ENCODE peak calls at places on chromosome 20, in four cellular contexts. P is IMR-90, J is ovary, G is foreskin fibroblast. X is an unnamed sample.

GRCh38 chr20:47125553-47126373 is 230.7 kb downstream of the ZMYND8 start:
- DNase-seq in J (no peak), G (peak), P (no peak), X (peak)

GRCh38 chr20:58511861-58512260 is 3.3 kb downstream of the APCDD1L start:
- DNase-seq in J (no peak), P (no peak), G (peak), X (no peak)

GRCh38 chr20:24160563-24161355 is 172.2 kb upstream of the GGTLC1 start:
- DNase-seq in G (peak), J (peak), P (peak), X (peak)

GRCh38 chr20:44635877-44636276 is 15.6 kb downstream of the ADA start:
- DNase-seq in G (no peak), P (no peak), J (no peak), X (no peak)

GRCh38 chr20:3452690-3453089 is 18.1 kb upstream of the ATRN start:
- DNase-seq in P (no peak), J (no peak), G (no peak), X (no peak)

GRCh38 chr20:45372646-45373352 is 5.3 kb downstream of the TP53TG5 start:
- DNase-seq in J (no peak), P (no peak), G (peak), X (no peak)

GRCh38 chr20:39876974-39877615 is 811.9 kb downstream of the MAFB start:
- DNase-seq in P (no peak), G (no peak), J (no peak), X (no peak)

GRCh38 chr20:47993035-47993755 is 207.9 kb upstream of the SULF2 start:
- DNase-seq in G (no peak), J (no peak), P (no peak), X (no peak)

GRCh38 chr20:54093423-54094267 is 23.3 kb upstream of the BCAS1 start:
- DNase-seq in P (no peak), G (no peak), J (no peak), X (no peak)

GRCh38 chr20:63955281-63955845 is 853 bp downstream of the UCKL1 start:
- DNase-seq in J (no peak), P (no peak), G (peak), X (no peak)

GRCh38 chr20:62778601-62779416 is 17.5 kb upstream of the MRGBP start:
- DNase-seq in J (no peak), P (no peak), G (no peak), X (no peak)

GRCh38 chr20:19783966-19784401 is 25.9 kb downstream of the RIN2 start:
- DNase-seq in G (peak), P (peak), J (no peak), X (peak)

GRCh38 chr20:63791497-63792156 is 39.4 kb downstream of the ZBTB46 start:
- DNase-seq in J (peak), G (no peak), P (no peak), X (peak)

GRCh38 chr20:29873946-29874345 is 1383.5 kb upstream of the DEFB115 start:
- DNase-seq in J (no peak), P (peak), G (peak), X (peak)

GRCh38 chr20:43541214-43541613 is 17.6 kb upstream of the SGK2 start:
- DNase-seq in J (no peak), P (peak), G (peak), X (no peak)

GRCh38 chr20:58188496-58188895 is 40.0 kb downstream of the ANKRD60 start:
- DNase-seq in P (no peak), G (no peak), J (no peak), X (no peak)

GRCh38 chr20:13749811-13750210 is 34.9 kb downstream of the ESF1 start:
- DNase-seq in J (no peak), P (no peak), G (no peak), X (no peak)

GRCh38 chr20:63955846-63956663 is at the start of gene UCKL1:
- DNase-seq in J (peak), G (peak), P (peak), X (peak)

GRCh38 chr20:32534661-32535240 is 50.4 kb downstream of the NOL4L start:
- DNase-seq in G (no peak), J (no peak), P (no peak), X (no peak)

GRCh38 chr20:48875914-48876240 is 45.6 kb upstream of the ARFGEF2 start:
- DNase-seq in P (no peak), G (peak), J (no peak), X (peak)

GRCh38 chr20:63787302-63787701 is 43.8 kb downstream of the ZBTB46 start:
- DNase-seq in G (no peak), P (no peak), J (no peak), X (no peak)

GRCh38 chr20:12311102-12311865 is 393.6 kb downstream of the BTBD3 start:
- DNase-seq in G (peak), P (no peak), J (no peak), X (no peak)

GRCh38 chr20:20761302-20761701 is 48.9 kb upstream of the RALGAPA2 start:
- DNase-seq in J (no peak), G (no peak), P (no peak), X (no peak)

GRCh38 chr20:36461600-36462439 is 79.5 kb upstream of the MYL9 start:
- DNase-seq in P (peak), G (peak), J (peak), X (peak)

GRCh38 chr20:25750765-25751696 is 54.4 kb upstream of the ZNF337 start:
- DNase-seq in J (peak), G (peak), P (peak), X (peak)

GRCh38 chr20:37007898-37008649 is 56.6 kb upstream of the SAMHD1 start:
- DNase-seq in G (peak), J (no peak), P (peak), X (peak)

GRCh38 chr20:38581013-38581412 is at the start of gene ADIG:
- DNase-seq in J (no peak), G (peak), P (no peak), X (no peak)

GRCh38 chr20:47318027-47318595 is 38.4 kb downstream of the ZMYND8 start:
- DNase-seq in J (peak), G (peak), P (peak), X (peak)

GRCh38 chr20:23157741-23158140 is 71.6 kb upstream of the CD93 start:
- DNase-seq in P (no peak), G (no peak), J (no peak), X (no peak)

GRCh38 chr20:64041040-64041780 is 5.2 kb downstream of the C20orf204 start:
- DNase-seq in P (no peak), G (peak), J (no peak), X (no peak)

GRCh38 chr20:44780226-44780625 is 30.1 kb downstream of the RIMS4 start:
- DNase-seq in J (peak), P (peak), G (peak), X (peak)

GRCh38 chr20:10447028-10447427 is 11.9 kb downstream of the SLX4IP start:
- DNase-seq in J (no peak), G (peak), P (peak), X (peak)

GRCh38 chr20:3045042-3045815 is 623 bp upstream of the MRPS26 start:
- DNase-seq in G (peak), P (peak), J (no peak), X (peak)

GRCh38 chr20:5316188-5317158 is at the start of gene PROKR2:
- DNase-seq in J (no peak), P (no peak), G (no peak), X (no peak)

GRCh38 chr20:2303693-2304092 is 7.9 kb downstream of the TGM3 start:
- DNase-seq in G (no peak), P (no peak), J (no peak), X (no peak)

GRCh38 chr20:45823949-45824835 is 2.9 kb downstream of the TNNC2 start:
- DNase-seq in P (no peak), J (peak), G (peak), X (peak)

DNA sequence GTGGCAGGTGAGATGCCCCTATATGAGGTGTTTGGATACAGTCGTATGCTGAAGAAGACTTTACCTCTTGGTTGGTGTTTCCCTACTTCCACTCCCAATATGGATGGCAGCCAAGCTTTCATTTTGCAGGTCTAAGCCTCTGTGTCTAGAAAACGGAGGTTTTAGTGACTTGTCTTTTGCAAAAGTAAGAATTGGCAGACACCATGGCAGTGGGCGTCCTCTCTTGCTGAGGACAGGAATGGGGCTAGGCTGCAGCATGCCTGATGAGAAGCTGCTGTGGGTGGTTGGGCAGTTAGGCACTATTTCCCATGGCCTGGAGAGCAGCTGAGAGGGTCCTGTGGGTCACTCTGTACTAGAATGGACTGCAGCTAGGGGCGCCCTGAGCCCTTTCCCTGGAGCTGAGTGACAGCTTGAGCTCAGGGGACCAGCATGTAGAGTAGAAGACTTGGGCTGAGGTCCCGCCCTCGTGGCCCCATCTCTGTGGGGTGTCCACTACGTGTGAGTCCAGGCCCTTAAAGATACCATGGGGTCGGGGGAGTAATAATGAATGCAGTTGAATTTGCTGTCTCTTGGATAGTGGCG is 127.4 kb downstream of the CDH26 start:
- DNase-seq in P (no peak), G (no peak), J (no peak), X (no peak)
- TF ChIP-seq CTCF in P (no peak), G (no peak), J (no peak), X (no peak)

GRCh38 chr20:300345-300744 is 3.0 kb downstream of the ZCCHC3 start:
- DNase-seq in G (no peak), P (no peak), J (no peak), X (no peak)
- H3K4me3 ChIP-seq in G (peak), P (peak), J (no peak), X (peak)

GRCh38 chr20:34706912-34707784 is 3.0 kb downstream of the TP53INP2 start:
- DNase-seq in G (no peak), J (no peak), P (no peak), X (no peak)

GRCh38 chr20:34704177-34705007 is at the start of gene TP53INP2:
- DNase-seq in G (peak), P (peak), J (peak), X (peak)

GRCh38 chr20:34706022-34706875 is 2.1 kb downstream of the TP53INP2 start:
- DNase-seq in G (no peak), P (no peak), J (no peak), X (no peak)

GRCh38 chr20:34705008-34705382 is 851 bp downstream of the TP53INP2 start:
- DNase-seq in G (no peak), P (no peak), J (no peak), X (no peak)

DNA sequence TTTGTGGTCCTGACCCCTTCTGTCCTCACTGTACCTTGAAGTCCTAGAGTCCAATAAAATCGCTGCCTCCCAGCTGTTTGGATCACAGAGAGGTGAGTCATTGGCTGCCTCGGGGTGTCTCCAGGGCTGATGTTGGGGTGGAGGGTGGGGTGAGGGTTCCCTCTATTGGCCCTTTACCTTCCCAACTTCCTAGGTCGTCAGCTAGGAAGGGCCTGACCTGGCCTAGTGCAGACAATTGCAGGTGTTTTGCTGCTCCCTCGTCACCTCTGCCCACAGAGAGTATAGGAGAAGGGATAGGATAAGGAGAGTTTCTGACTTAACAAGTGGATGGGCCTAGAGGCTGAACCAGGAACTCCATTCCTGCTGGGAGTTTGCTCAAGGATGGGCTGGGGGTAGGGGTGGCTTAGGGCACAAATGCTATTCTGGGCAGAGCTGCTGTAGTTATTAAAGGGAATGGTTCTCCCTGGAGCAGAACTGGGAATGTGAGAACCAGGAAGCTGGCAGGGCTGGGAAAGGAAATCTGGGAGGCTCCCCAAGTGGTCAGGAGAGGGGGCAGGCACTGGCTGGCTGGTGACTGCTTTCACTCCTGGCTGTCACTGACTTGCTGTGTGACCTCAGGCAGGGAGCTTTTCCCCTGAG is 1.4 kb downstream of the TP53INP2 start:
- DNase-seq in G (peak), J (no peak), P (peak), X (peak)
- TF ChIP-seq CTCF in G (peak), J (no peak), P (peak), X (peak)

DNA sequence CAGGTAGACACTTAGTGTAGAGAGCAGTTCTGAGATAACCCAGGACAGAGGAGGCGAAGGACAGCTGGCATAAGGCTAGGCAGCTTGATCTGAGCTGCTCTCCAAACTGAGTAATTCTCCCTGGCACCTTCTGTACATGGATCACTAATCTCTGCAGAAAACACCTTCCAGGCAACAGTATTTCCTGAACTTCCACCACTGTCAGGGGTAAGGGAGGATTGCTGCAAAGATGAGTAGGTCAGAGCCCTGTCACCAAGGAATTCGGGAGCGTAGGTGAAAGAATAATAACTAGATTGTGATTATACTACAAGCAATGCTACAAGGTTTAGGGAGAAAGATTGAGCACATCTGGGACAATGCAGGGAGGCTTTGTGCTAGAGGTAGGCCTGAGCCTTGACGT is 1.9 kb downstream of the HM13 start:
- DNase-seq in J (no peak), G (no peak), P (no peak), X (no peak)
- H3K4me3 ChIP-seq in J (peak), G (peak), P (no peak), X (peak)

GRCh38 chr20:420721-421574 is 12.8 kb downstream of the RBCK1 start:
- DNase-seq in J (no peak), P (no peak), G (no peak), X (no peak)

GRCh38 chr20:419556-420168 is 11.6 kb downstream of the RBCK1 start:
- DNase-seq in J (no peak), P (no peak), G (no peak), X (no peak)

GRCh38 chr20:418858-419365 is 10.8 kb downstream of the RBCK1 start:
- DNase-seq in G (no peak), J (no peak), P (no peak), X (no peak)

GRCh38 chr20:421685-422250 is 13.7 kb downstream of the RBCK1 start:
- DNase-seq in J (no peak), P (no peak), G (no peak), X (no peak)

GRCh38 chr20:420169-420620 is 12.1 kb downstream of the RBCK1 start:
- DNase-seq in J (no peak), G (no peak), P (no peak), X (no peak)
- TF ChIP-seq CTCF in J (no peak), G (no peak), P (no peak), X (no peak)

GRCh38 chr20:16729565-16730460 is at the start of gene SNRPB2:
- DNase-seq in J (peak), P (peak), G (peak), X (peak)

GRCh38 chr20:16732506-16733152 is 2.8 kb downstream of the SNRPB2 start:
- DNase-seq in J (no peak), G (no peak), P (no peak), X (no peak)

DNA sequence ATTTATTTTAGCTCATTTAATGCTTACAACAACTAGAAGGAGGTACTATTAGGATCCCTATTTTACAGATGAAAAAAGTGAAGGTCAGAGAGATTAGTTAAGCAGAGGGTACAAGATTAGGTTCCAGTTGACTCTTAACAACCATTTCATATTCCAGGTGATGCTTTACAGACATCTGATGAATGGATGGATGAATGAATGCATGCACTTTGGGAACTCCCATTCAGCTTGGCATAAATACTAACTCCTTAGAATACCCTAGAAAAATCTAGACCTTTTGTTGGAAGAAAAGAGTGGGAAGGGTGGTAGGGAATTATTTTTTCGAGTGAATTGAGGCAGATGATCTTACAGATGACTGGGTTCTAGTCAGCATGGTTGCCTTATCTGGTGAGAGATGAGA is 746 bp upstream of the SNRPB2 start:
- DNase-seq in P (no peak), J (no peak), G (no peak), X (no peak)
- H3K4me3 ChIP-seq in P (no peak), J (peak), G (peak), X (no peak)

DNA sequence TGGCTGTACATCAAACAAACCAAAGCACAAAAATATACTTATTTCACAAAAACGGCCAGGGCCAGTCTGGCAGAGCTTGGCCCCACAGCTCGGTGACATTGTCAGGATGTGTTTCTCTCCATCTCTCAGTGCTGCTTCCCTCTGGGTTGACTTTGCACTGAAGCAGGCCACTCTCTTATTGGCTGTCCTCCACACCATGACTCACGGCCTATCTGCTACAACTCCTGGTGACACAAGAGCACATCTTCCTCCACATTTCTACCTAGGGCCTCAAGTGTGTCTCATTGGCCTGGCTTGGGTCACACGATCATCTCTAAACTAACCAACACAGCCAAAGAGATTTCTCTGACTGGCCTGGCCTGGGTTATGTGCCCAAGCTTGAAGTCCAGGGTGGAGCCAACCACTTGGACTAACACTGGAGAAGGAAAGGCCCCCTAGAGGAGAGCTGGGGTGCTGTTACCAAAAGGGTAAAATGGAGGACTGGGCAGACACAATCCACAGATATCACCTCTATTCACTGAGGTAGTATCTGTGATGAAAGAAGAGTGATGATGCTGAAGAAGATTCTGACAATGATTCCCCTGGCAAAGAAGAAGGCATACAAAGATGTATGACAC is 159.8 kb upstream of the TSHZ2 start:
- DNase-seq in J (no peak), G (no peak), P (no peak), X (no peak)
- TF ChIP-seq CTCF in J (no peak), G (no peak), P (no peak), X (no peak)

X was measured in choroid plexus epithelial cell.